ENCODE peak calls at places on chromosomes 13 and 19, in six cellular contexts. X is heart right ventricle; T is CD8-positive, alpha-beta memory T cell; A is Caco-2; G is BJ; C is right lobe of liver. U is an unnamed sample.

GRCh38 chr19:18667531-18668251 is 15.8 kb upstream of the CRTC1 start:
- DNase-seq in X (no peak), T (no peak), A (no peak), G (no peak), C (no peak), U (no peak)

GRCh38 chr13:89066868-89067466 is 1395.8 kb downstream of the SLITRK5 start:
- DNase-seq in X (no peak), T (peak; percentile 36), A (peak; percentile 61), G (no peak), C (no peak), U (peak; percentile 70)

GRCh38 chr19:47227347-47228167 is 3.4 kb downstream of the BBC3 start:
- DNase-seq in X (peak; percentile 94), T (peak; percentile 72), A (peak; percentile 95), G (peak; percentile 70), C (peak; percentile 86), U (peak; percentile 63)

GRCh38 chr13:31012285-31013024 is 80.0 kb downstream of the TEX26 start:
- DNase-seq in X (no peak), T (no peak), A (peak; percentile 39), G (no peak), C (no peak), U (peak; percentile 28)

GRCh38 chr19:23867895-23868294 is 46.8 kb upstream of the ZNF726 start:
- DNase-seq in X (no peak), T (no peak), A (no peak), G (no peak), C (no peak), U (no peak)

GRCh38 chr13:45833663-45834062 is 17.9 kb downstream of the SIAH3 start:
- DNase-seq in X (peak; percentile 56), T (no peak), A (no peak), G (no peak), C (no peak), U (peak; percentile 48)

GRCh38 chr19:50669319-50670101 is 20.3 kb downstream of the C19orf81 start:
- DNase-seq in X (no peak), T (no peak), A (peak; percentile 47), G (no peak), C (no peak), U (no peak)

GRCh38 chr13:44874886-44875630 is 114.2 kb downstream of the NUFIP1 start:
- DNase-seq in X (no peak), T (no peak), A (no peak), G (no peak), C (no peak), U (no peak)

GRCh38 chr19:6459356-6460098 is at the start of gene SLC25A23:
- DNase-seq in X (peak; percentile 61), T (peak; percentile 74), A (peak; percentile 84), G (peak; percentile 3), C (peak; percentile 83), U (peak; percentile 47)

GRCh38 chr13:50617134-50617721 is 226.3 kb downstream of the DLEU7 start:
- DNase-seq in X (no peak), T (no peak), A (no peak), G (peak; percentile 91), C (no peak), U (peak; percentile 39)

GRCh38 chr19:14096272-14096992 is 5.9 kb upstream of the SAMD1 start:
- DNase-seq in X (no peak), T (no peak), A (no peak), G (no peak), C (no peak), U (no peak)

GRCh38 chr13:19713186-19713965 is 69.4 kb downstream of the PSPC1 start:
- DNase-seq in X (no peak), T (no peak), A (no peak), G (no peak), C (no peak), U (peak; percentile 57)

GRCh38 chr13:100148422-100148821 is 59.5 kb downstream of the PCCA start:
- DNase-seq in X (no peak), T (no peak), A (no peak), G (no peak), C (no peak), U (no peak)

GRCh38 chr19:5091576-5092215 is 122.8 kb downstream of the KDM4B start:
- DNase-seq in X (no peak), T (no peak), A (no peak), G (no peak), C (no peak), U (no peak)

GRCh38 chr19:27821418-27822018 is 1391.4 kb downstream of the UQCRFS1 start:
- DNase-seq in X (no peak), T (no peak), A (no peak), G (no peak), C (no peak), U (no peak)

GRCh38 chr19:28290963-28291657 is 921.8 kb downstream of the UQCRFS1 start:
- DNase-seq in X (no peak), T (no peak), A (no peak), G (no peak), C (no peak), U (no peak)

GRCh38 chr19:36213793-36214387 is 575 bp downstream of the ZNF565 start:
- DNase-seq in X (peak; percentile 7), T (no peak), A (no peak), G (no peak), C (no peak), U (no peak)

GRCh38 chr13:77507931-77508776 is 27.4 kb upstream of the SCEL start:
- DNase-seq in X (no peak), T (no peak), A (no peak), G (peak; percentile 34), C (no peak), U (peak; percentile 84)

GRCh38 chr13:39810091-39810877 is 154.8 kb downstream of the COG6 start:
- DNase-seq in X (no peak), T (no peak), A (peak; percentile 5), G (no peak), C (no peak), U (peak; percentile 22)

GRCh38 chr13:42876270-42876714 is 94.9 kb downstream of the FAM216B start:
- DNase-seq in X (no peak), T (no peak), A (no peak), G (no peak), C (no peak), U (no peak)

GRCh38 chr19:17292301-17293074 is 10.7 kb downstream of the ABHD8 start:
- DNase-seq in X (peak; percentile 73), T (peak; percentile 82), A (peak; percentile 91), G (peak; percentile 39), C (peak; percentile 64), U (peak; percentile 81)

GRCh38 chr13:110617326-110618072 is 2.2 kb downstream of the NAXD start:
- DNase-seq in X (peak; percentile 61), T (no peak), A (no peak), G (no peak), C (no peak), U (peak; percentile 69)

GRCh38 chr19:54418030-54418929 is 3.0 kb downstream of the TTYH1 start:
- DNase-seq in X (no peak), T (no peak), A (no peak), G (peak; percentile 2), C (no peak), U (no peak)

GRCh38 chr13:102033719-102034446 is 368.0 kb downstream of the FGF14 start:
- DNase-seq in X (no peak), T (no peak), A (no peak), G (no peak), C (no peak), U (no peak)

GRCh38 chr13:79910869-79911540 is 429.9 kb downstream of the SPRY2 start:
- DNase-seq in X (no peak), T (no peak), A (no peak), G (no peak), C (no peak), U (no peak)

GRCh38 chr19:45667620-45668341 is at the start of gene GIPR:
- DNase-seq in X (peak; percentile 51), T (peak; percentile 74), A (peak; percentile 76), G (no peak), C (peak; percentile 60), U (peak; percentile 85)
- H3K27me3 ChIP-seq in X (no peaks in the 10 kb centered on the region), T (no peaks in the 10 kb centered on the region), A (no peaks in the 10 kb centered on the region), G (peaks cover 1% of the 10 kb centered on the region), C (peaks cover 13% of the 10 kb centered on the region), U (no peaks in the 10 kb centered on the region)

GRCh38 chr19:48994035-48994386 is 324 bp downstream of the RUVBL2 start:
- DNase-seq in X (no peak), T (no peak), A (no peak), G (no peak), C (no peak), U (no peak)
- H3K36me3 ChIP-seq in X (peaks cover 20% of the 10 kb centered on the region), T (no peaks in the 10 kb centered on the region), A (no peaks in the 10 kb centered on the region), G (peaks cover 10% of the 10 kb centered on the region), C (no peaks in the 10 kb centered on the region), U (peaks cover 9% of the 10 kb centered on the region)

GRCh38 chr19:10407102-10407501 is 3.8 kb upstream of the CDC37 start:
- DNase-seq in X (no peak), T (no peak), A (no peak), G (no peak), C (no peak), U (no peak)
- H3K27me3 ChIP-seq in X (peaks cover 6% of the 10 kb centered on the region), T (no peaks in the 10 kb centered on the region), A (no peaks in the 10 kb centered on the region), G (no peaks in the 10 kb centered on the region), C (no peaks in the 10 kb centered on the region), U (peaks cover 7% of the 10 kb centered on the region)

DNA sequence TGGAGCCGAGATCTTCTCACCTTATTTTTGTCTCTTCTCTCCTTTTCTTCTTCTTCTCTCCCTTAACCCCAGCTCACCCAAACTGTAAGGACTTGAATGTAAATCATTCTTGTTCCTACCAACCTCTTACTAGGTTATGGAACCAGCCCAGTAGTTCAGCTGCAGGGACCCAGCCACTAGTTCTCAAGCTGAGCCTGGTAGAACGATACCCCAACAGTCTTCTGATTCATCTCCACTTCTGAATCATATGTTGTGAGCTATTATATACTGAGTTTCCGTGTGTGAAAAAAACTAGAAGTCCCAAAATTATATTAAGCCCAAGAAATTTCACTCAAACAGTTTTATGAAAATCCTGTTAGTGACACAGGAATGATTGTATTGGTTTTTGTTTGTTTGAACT is 67.7 kb downstream of the DCT start:
- DNase-seq in X (no peak), T (no peak), A (no peak), G (no peak), C (no peak), U (no peak)
- H3K36me3 ChIP-seq in X (no peaks in the 10 kb centered on the region), T (no peaks in the 10 kb centered on the region), A (no peaks in the 10 kb centered on the region), G (no peaks in the 10 kb centered on the region), C (no peaks in the 10 kb centered on the region), U (no peaks in the 10 kb centered on the region)

DNA sequence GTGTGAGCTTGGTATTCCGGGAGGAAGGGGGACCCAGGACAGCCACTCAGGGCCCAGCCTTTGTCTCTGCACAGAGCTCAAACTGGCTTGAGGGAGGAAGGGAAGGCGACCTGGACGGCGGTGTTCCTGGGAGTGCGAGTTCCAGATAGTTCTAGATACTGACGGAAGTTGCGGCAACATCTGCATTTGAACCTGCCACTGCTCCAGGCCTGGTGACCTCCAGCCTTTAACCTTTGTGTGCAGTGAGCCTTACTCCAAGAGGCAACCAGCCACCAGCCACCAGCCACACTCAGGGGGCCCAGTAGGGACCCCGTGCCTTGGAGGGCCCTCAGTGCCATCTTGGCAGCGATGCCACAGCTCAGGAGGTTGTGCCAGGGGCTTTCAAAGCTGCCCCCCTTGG is 15.5 kb upstream of the ZBTB7A start:
- DNase-seq in X (no peak), T (no peak), A (no peak), G (no peak), C (no peak), U (no peak)
- H3K27me3 ChIP-seq in X (no peaks in the 10 kb centered on the region), T (no peaks in the 10 kb centered on the region), A (no peaks in the 10 kb centered on the region), G (no peaks in the 10 kb centered on the region), C (no peaks in the 10 kb centered on the region), U (no peaks in the 10 kb centered on the region)